ENCODE peak calls at places on chromosomes 13 and 19, in six cellular contexts. T is upper lobe of left lung, O is A549, A is HepG2, P is GM12878, N is K562. J is an unnamed sample.

GRCh38 chr19:42121036-42121621 is 11.1 kb downstream of the POU2F2 start:
- ATAC-seq in O (no peak), T (no peak), A (no peak), N (no peak), P (peak; percentile 5), J (no peak)

GRCh38 chr13:109738298-109738746 is 48.1 kb downstream of the IRS2 start:
- ATAC-seq in P (no peak), N (peak; percentile 42), A (no peak), O (no peak), T (no peak), J (no peak)

GRCh38 chr13:40777957-40778235 is 6.9 kb upstream of the MRPS31 start:
- ATAC-seq in P (no peak), A (no peak), N (no peak), O (no peak), T (no peak), J (no peak)

GRCh38 chr13:110349239-110349638 is 42.2 kb downstream of the COL4A2 start:
- ATAC-seq in A (no peak), N (no peak), P (no peak), O (no peak), T (no peak), J (no peak)

GRCh38 chr19:54682306-54682705 is 19.5 kb downstream of the LILRB4 start:
- ATAC-seq in P (no peak), A (no peak), T (no peak), O (no peak), N (no peak), J (no peak)

GRCh38 chr19:9935409-9936062 is 779 bp downstream of the OLFM2 start:
- ATAC-seq in P (no peak), O (peak; percentile 25), N (no peak), T (no peak), A (peak; percentile 17), J (no peak)

GRCh38 chr13:110251227-110251791 is 55.6 kb downstream of the COL4A1 start:
- ATAC-seq in T (peak; percentile 49), A (no peak), P (peak; percentile 56), N (no peak), O (no peak), J (no peak)

GRCh38 chr13:77388944-77389616 is 62.2 kb upstream of the MYCBP2 start:
- ATAC-seq in P (peak; percentile 56), A (no peak), T (no peak), O (no peak), N (no peak), J (no peak)

GRCh38 chr19:1239796-1240737 is 1.5 kb upstream of the ATP5F1D start:
- ATAC-seq in P (peak; percentile 59), A (no peak), N (peak; percentile 68), T (peak; percentile 42), O (peak; percentile 41), J (peak; percentile 67)

GRCh38 chr19:1239420-1239795 is 1.6 kb upstream of the CBARP start:
- ATAC-seq in O (no peak), A (no peak), P (no peak), N (no peak), T (no peak), J (no peak)

GRCh38 chr19:1237754-1238372 is at the start of gene CBARP:
- ATAC-seq in A (peak; percentile 8), N (peak; percentile 1), T (no peak), P (no peak), O (no peak), J (peak; percentile 11)

GRCh38 chr19:1237027-1237659 is 662 bp downstream of the CBARP start:
- ATAC-seq in P (no peak), T (no peak), N (no peak), O (no peak), A (no peak), J (no peak)

DNA sequence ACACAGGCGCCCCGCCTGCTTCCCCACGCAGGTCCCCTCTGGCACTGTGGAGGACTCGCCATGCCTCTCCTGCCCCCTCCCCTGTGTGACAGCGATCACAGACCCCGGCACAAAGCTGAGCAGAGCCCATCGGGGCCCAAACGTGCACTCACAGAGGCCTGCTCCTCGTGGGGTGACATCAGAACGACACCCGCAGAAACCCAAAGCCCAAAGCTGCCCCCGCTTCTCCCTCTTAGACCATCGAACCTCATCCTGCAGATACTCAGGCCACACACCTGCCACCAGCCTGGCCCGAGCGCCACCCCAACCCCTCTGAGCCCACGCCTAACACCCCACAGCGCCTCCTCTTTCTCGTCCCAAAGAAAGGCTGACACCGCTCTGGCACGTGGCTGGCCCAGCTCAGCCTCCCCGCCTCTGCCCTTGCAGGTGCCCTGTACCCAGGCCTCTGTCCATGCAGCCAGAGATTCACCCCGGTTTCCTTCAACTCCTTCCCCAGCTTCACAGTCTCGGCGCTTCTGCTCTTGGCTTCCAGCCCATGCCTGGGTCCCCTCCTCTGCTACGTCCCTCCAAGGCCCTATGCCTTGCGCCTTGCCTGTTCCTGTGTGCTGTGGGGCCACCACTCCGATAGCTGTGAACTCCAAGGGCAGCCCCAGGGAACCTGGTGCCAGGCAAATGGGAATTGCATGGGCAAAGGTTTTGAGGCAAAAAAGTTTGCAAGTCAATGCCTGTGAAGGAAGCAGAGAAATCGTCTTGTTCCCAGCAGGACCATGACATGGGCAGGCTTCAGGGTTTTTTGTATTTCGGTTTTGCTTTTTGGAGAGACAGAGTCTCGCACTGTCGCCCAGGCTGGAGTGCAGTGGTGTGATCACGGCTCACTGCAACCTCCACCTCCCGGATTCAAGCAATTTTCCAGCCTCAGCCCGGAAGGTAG is 833 bp upstream of the CBARP start:
- ATAC-seq in P (no peak), A (peak; percentile 4), N (no peak), O (no peak), T (no peak), J (no peak)
- H3K4me3 ChIP-seq in P (no peak overlapping the region), A (peak overlapping the region; percentile 77), N (peak overlapping the region; percentile 55), O (peak overlapping the region; percentile 63), T (peak overlapping the region; percentile 53), J (peak overlapping the region; percentile 63)

GRCh38 chr13:113938716-113939115 is 35.2 kb downstream of the C13orf46 start:
- ATAC-seq in T (no peak), A (no peak), N (no peak), P (no peak), O (no peak), J (no peak)
- TF ChIP-seq EP300 in T (no peak), A (no peak), N (no peak), P (no peak), O (no peak), J (no peak)

DNA sequence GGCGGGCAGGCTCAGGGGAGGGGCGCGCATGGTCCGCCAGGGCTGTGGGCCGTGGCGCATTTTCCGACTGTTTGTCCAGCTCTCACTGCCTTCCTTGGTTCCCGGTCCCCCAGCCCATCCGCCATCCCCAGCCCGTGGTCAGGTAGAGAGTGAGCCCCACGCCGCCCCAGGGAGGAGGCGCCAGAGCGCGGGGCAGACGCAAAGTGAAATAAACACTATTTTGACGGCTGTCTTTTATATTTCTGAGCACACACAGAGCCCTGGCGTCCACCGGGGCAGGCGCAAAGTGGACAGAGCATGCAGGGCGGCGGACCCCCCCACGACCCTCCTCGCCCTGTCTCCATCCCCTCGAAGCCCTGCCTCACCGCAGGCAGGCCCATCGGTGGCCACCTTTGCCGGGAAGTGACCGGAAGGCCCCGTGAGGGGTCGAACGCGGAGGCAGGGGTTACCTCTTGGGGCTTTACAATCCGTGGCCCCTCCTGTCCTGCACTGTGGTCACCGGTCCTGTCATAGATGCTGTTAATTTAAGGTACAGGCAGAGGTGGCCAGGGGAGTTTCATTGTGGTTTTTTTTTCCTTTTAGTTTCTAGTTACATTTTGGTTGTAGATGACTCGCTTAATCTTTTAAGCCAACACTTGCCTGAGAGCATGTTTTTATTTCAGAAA is 13.2 kb downstream of the COMP start:
- ATAC-seq in A (no peak), O (no peak), N (no peak), P (no peak), T (no peak), J (no peak)
- TF ChIP-seq CTCF in A (no peak), O (no peak), N (no peak), P (no peak), T (no peak), J (no peak)

GRCh38 chr13:45850020-45850613 is 1.4 kb downstream of the SIAH3 start:
- ATAC-seq in A (peak; percentile 28), T (peak; percentile 57), P (no peak), N (no peak), O (no peak), J (no peak)
- H3K4me3 ChIP-seq in A (no peak overlapping the region), T (peak overlapping the region; percentile 13), P (no peak overlapping the region), N (no peak overlapping the region), O (no peak overlapping the region), J (no peak overlapping the region)

GRCh38 chr13:30752991-30753616 is 17.8 kb downstream of the ALOX5AP start:
- ATAC-seq in A (no peak), O (no peak), T (no peak), N (no peak), P (no peak), J (no peak)
- TF ChIP-seq EP300 in A (no peak), O (no peak), T (no peak), N (no peak), P (no peak), J (no peak)

GRCh38 chr13:61891420-61891819 is 475.8 kb upstream of the PCDH20 start:
- ATAC-seq in O (no peak), P (no peak), N (no peak), A (no peak), T (no peak), J (no peak)
- TF ChIP-seq CTCF in O (no peak), P (no peak), N (no peak), A (no peak), T (no peak), J (no peak)

GRCh38 chr19:12996542-12997094 is 1.3 kb downstream of the NFIX start:
- ATAC-seq in O (peak; percentile 43), P (no peak), A (peak; percentile 90), N (peak; percentile 91), T (peak; percentile 44), J (peak; percentile 23)
- H3K4me3 ChIP-seq in O (peak overlapping the region; percentile 62), P (no peak overlapping the region), A (peak overlapping the region; percentile 96), N (peak overlapping the region; percentile 64), T (peak overlapping the region; percentile 69), J (peak overlapping the region; percentile 91)